ENCODE peak calls at places on chromosomes 4 and X, in seven cellular contexts. E, P, C, T, F, B and X are unnamed samples.

GRCh38 chrX:134174859-134175258 is 62.1 kb upstream of the CCDC160 start:
- DNase-seq in P (no peak), E (no peak), F (no peak), T (no peak), C (peak), B (no peak), X (no peak)

GRCh38 chrX:2483398-2483797 is 17.4 kb downstream of the DHRSX start:
- DNase-seq in P (no peak), E (no peak), F (no peak), C (no peak), T (no peak), B (no peak), X (no peak)

GRCh38 chr4:72631296-72631695 is 62.3 kb upstream of the ADAMTS3 start:
- DNase-seq in C (no peak), E (peak), P (no peak), B (no peak), F (no peak), T (no peak), X (no peak)

GRCh38 chr4:6427439-6428090 is 44.8 kb downstream of the PPP2R2C start:
- DNase-seq in B (no peak), C (no peak), P (no peak), T (no peak), E (no peak), F (peak), X (no peak)

GRCh38 chrX:120697053-120697452 is 67.2 kb upstream of the C1GALT1C1 start:
- DNase-seq in E (no peak), F (no peak), C (no peak), B (no peak), P (peak), T (peak), X (no peak)

GRCh38 chr4:27048350-27049100 is 187.9 kb downstream of the STIM2 start:
- DNase-seq in P (peak), B (peak), E (peak), F (peak), T (no peak), C (peak), X (peak)

GRCh38 chr4:126475730-126476129 is 1157.0 kb upstream of the INTU start:
- DNase-seq in P (no peak), C (no peak), B (no peak), E (no peak), F (no peak), T (no peak), X (no peak)

GRCh38 chr4:170386511-170386910 is 296.8 kb upstream of the AADAT start:
- DNase-seq in T (no peak), F (no peak), E (no peak), B (no peak), C (no peak), P (no peak), X (no peak)

GRCh38 chr4:178140326-178140915 is 698.2 kb upstream of the AGA start:
- DNase-seq in B (no peak), C (no peak), T (no peak), F (no peak), E (no peak), P (no peak), X (no peak)

GRCh38 chrX:74132265-74132664 is 171.7 kb upstream of the ZCCHC13 start:
- DNase-seq in C (no peak), P (no peak), T (no peak), E (no peak), B (no peak), F (no peak), X (no peak)